ENCODE peak calls at places on chromosomes 7 and 10, in seven cellular contexts. X is retinal pigment epithelial cell, J is AG04450, V is hypothalamus, K is HFF-Myc, R is HEK293T, Y is HuH-7.5. H is an unnamed sample.

GRCh38 chr7:5776894-5777645 is 4.4 kb downstream of the RNF216 start:
- DNase-seq in X (no peak), J (no peak), V (no peak), K (no peak), R (no peak), Y (no peak), H (no peak)

GRCh38 chr10:24552346-24553016 is 171.2 kb downstream of the ARHGAP21 start:
- DNase-seq in X (no peak), J (no peak), V (no peak), K (no peak), R (peak), Y (peak), H (no peak)

GRCh38 chr7:74104702-74105101 is 21.1 kb downstream of the LIMK1 start:
- DNase-seq in X (peak), J (no peak), V (no peak), K (no peak), R (no peak), Y (no peak), H (no peak)

GRCh38 chr7:23698822-23699221 is 11.2 kb upstream of the STK31 start:
- DNase-seq in X (no peak), J (no peak), V (no peak), K (no peak), R (no peak), Y (no peak), H (no peak)

GRCh38 chr7:89797965-89798598 is 356.2 kb upstream of the STEAP1 start:
- DNase-seq in X (no peak), J (no peak), V (no peak), K (no peak), R (no peak), Y (no peak), H (no peak)

GRCh38 chr10:49222170-49222569 is 34.0 kb upstream of the TMEM273 start:
- DNase-seq in X (no peak), J (no peak), V (no peak), K (no peak), R (no peak), Y (no peak), H (no peak)

GRCh38 chr10:88991161-88991899 is 732 bp downstream of the FAS start:
- DNase-seq in X (no peak), J (no peak), V (no peak), K (no peak), R (peak), Y (peak), H (peak)

GRCh38 chr10:50679149-50679548 is 55.4 kb upstream of the SGMS1 start:
- DNase-seq in X (no peak), J (no peak), V (no peak), K (no peak), R (no peak), Y (no peak), H (no peak)

GRCh38 chr7:128408709-128409434 is 910 bp downstream of the IMPDH1 start:
- DNase-seq in X (no peak), J (no peak), V (no peak), K (no peak), R (no peak), Y (no peak), H (peak)

GRCh38 chr7:110317699-110318265 is 773.1 kb upstream of the LRRN3 start:
- DNase-seq in X (peak), J (peak), V (no peak), K (peak), R (no peak), Y (no peak), H (no peak)

GRCh38 chr7:18896343-18896975 is 221.0 kb downstream of the TWIST1 start:
- DNase-seq in X (no peak), J (no peak), V (no peak), K (no peak), R (no peak), Y (no peak), H (no peak)

GRCh38 chr10:35226507-35226906 is 99.9 kb downstream of the CREM start:
- DNase-seq in X (no peak), J (no peak), V (no peak), K (no peak), R (no peak), Y (no peak), H (no peak)

GRCh38 chr10:11757452-11757819 is 15.3 kb downstream of the ECHDC3 start:
- DNase-seq in X (peak), J (peak), V (no peak), K (peak), R (peak), Y (peak), H (peak)